ENCODE peak calls at places on chromosomes 6 and 20, in four cellular contexts. W is stomach, S is suprapubic skin, J is ovary. K is an unnamed sample.
A peak's percentile ranks its signal among the peaks of the same experiment; 100 is the strongest.

GRCh38 chr6:19723533-19723932 is 113.6 kb upstream of the ID4 start:
- DNase-seq in J (no peak), W (no peak), S (no peak), K (no peak)

GRCh38 chr6:163474581-163474980 is 60.1 kb downstream of the QKI start:
- DNase-seq in S (no peak), J (no peak), W (no peak), K (no peak)

GRCh38 chr20:35187584-35188190 is 15.8 kb downstream of the PROCR start:
- DNase-seq in W (no peak), J (no peak), S (no peak), K (no peak)

GRCh38 chr6:120996340-120996739 is 337.9 kb downstream of the TBC1D32 start:
- DNase-seq in W (no peak), J (no peak), S (no peak), K (no peak)

GRCh38 chr6:30914854-30915590 is 984 bp downstream of the VARS2 start:
- DNase-seq in W (no peak), S (no peak), J (peak; percentile 45), K (no peak)

GRCh38 chr20:32332614-32333013 is 25.5 kb upstream of the ASXL1 start:
- DNase-seq in W (peak; percentile 60), S (no peak), J (no peak), K (no peak)

GRCh38 chr6:56359201-56359899 is 112.0 kb upstream of the COL21A1 start:
- DNase-seq in S (peak; percentile 80), J (peak; percentile 43), W (peak; percentile 70), K (peak; percentile 89)

GRCh38 chr20:16518068-16518783 is 55.0 kb downstream of the KIF16B start:
- DNase-seq in J (no peak), S (no peak), W (peak; percentile 52), K (peak; percentile 63)

GRCh38 chr6:31639449-31639861 is 13.0 kb downstream of the BAG6 start:
- DNase-seq in W (no peak), J (no peak), S (no peak), K (no peak)

GRCh38 chr6:11163932-11164331 is 52.4 kb upstream of the ERVFRD-1 start:
- DNase-seq in J (no peak), W (no peak), S (no peak), K (no peak)

GRCh38 chr6:156943816-156944215 is 166.6 kb downstream of the ARID1B start:
- DNase-seq in S (no peak), W (no peak), J (no peak), K (no peak)

GRCh38 chr6:5497896-5498578 is 236.7 kb downstream of the FARS2 start:
- DNase-seq in S (no peak), J (no peak), W (no peak), K (no peak)

GRCh38 chr20:39144757-39145156 is 182.6 kb downstream of the DHX35 start:
- DNase-seq in J (no peak), W (no peak), S (no peak), K (no peak)

GRCh38 chr6:39772559-39773283 is 19.5 kb upstream of the DAAM2 start:
- DNase-seq in J (no peak), S (no peak), W (no peak), K (no peak)

DNA sequence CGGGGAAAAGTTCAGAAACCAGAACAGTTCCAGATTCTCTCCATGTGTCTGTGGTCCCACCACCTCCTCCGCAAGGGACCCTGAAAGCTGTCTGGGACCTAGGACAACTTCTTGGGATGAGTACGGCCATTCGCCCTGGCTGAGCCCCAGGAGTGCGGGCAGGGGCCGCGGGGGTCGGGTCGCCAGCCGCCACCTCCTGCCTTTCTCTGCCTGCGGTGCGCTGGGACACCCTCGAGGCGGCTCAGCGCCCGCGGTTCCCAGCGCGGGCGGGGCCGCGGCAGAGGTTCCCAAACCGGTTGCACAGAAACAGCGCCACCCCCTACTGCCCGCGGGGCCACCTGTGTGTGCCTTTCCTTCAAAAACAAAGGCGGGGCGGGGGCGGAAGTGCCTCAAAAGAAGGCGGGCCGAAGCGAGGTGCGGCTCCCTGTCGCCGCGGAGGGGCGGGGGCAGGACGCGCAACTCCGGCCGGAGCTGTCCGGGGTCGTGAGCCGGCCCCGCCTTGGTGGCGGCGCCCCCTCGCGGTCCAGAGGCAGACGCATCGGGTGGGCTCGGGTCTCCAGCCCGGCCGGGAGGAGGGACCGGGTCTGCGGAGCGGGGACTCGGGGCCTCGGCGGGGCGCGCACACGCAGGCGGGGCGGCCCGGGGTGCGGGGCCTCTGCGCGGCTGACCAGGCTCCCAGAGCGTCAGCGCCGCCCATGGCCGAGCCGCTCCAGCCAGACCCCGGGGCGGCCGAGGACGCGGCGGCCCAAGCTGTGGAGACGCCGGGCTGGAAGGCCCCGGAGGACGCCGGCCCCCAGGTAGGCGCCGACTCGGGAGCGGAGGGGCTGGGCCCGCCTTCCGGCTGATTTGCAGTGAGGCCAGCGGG is at the start of gene HEBP2:
- DNase-seq in W (peak; percentile 97), J (peak; percentile 91), S (peak; percentile 97), K (peak; percentile 91)
- TF ChIP-seq EP300 in W (no peak), J (no peak), S (no peak), K (no peak)

DNA sequence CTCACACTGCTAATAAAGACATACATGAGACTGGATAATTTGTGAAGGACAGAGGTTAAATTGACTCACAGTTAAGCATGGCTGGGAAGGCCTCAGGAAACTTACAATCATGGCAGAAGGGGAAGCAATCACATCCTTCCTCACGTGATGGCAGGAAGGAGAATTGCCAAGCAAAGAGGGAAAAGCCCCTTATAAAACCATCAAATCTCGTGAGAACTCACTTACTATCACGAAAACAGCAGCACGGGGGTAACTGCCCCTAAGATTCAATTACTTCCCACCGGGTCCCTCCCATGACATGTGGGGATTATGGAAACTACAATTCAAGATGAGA is 106.8 kb downstream of the FYN start:
- DNase-seq in J (no peak), W (no peak), S (no peak), K (no peak)
- H3K4me1 ChIP-seq in J (peaks cover 9% of the 10 kb centered on the region), W (peaks cover 51% of the 10 kb centered on the region), S (peaks cover 13% of the 10 kb centered on the region), K (peaks cover 75% of the 10 kb centered on the region)

GRCh38 chr6:83770910-83771309 is 62.0 kb upstream of the SNAP91 start:
- DNase-seq in S (no peak), J (no peak), W (no peak), K (no peak)
- TF ChIP-seq EP300 in S (no peak), J (no peak), W (no peak), K (no peak)

GRCh38 chr6:13396241-13396792 is 68.0 kb upstream of the TBC1D7 start:
- DNase-seq in S (no peak), J (no peak), W (no peak), K (no peak)
- H3K4me1 ChIP-seq in S (peaks cover 20% of the 10 kb centered on the region), J (peaks cover 3% of the 10 kb centered on the region), W (peaks cover 42% of the 10 kb centered on the region), K (peaks cover 9% of the 10 kb centered on the region)

DNA sequence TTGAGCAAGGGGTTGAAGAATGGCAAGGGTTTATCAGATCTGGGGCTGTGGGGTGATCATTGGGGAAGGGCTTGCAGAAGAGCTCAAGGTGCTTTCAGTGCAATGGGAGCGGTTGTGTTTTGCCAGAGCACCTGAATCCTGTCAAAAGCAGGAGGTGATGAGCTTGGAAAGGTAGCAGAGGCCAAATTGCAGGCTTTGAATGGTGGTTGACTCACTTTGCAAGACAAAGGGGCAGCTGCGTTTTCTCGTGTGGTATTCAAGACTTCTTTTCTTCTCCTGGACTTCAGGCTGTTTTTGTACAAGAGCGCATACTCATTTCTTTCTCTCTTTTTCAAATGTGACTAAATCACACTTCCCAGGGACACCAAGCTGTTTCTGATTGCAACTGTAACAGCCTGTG is 32.3 kb downstream of the GHRH start:
- DNase-seq in S (no peak), W (no peak), J (no peak), K (no peak)
- TF ChIP-seq EP300 in S (no peak), W (no peak), J (no peak), K (no peak)

DNA sequence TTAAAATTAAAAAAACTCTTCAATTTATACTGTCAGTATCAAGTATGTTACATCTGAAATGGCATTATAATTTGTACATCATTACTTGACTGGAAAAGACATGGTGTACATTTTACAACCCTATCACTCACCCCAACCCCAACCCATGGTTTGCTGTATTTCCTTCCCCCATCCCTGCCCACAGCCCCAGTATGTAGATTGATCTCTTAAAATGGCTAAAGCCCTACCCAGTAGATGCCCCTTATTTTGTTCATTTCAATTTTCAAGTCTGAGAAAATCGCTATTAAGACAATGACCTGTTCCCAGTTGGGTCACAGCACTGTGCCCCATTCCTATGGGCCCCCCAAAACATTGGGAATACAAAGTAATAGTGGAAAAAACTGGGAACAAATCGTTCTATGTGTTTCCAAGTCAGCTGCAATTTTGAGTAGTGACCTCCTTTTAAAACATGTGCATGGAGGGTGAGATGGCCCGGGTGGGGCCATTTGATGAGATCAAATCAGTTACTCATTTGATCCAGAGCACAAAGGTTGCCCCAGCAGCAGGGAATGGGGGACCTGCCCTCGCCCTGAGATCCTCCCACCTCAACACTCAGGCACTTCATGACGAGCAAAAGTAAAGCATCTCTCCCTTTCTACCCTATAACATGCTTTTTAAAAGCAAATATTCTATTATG is 13.3 kb downstream of the EZR start:
- DNase-seq in W (peak; percentile 25), J (no peak), S (no peak), K (no peak)
- H3K4me1 ChIP-seq in W (peaks cover 84% of the 10 kb centered on the region), J (peaks cover 7% of the 10 kb centered on the region), S (peaks cover 66% of the 10 kb centered on the region), K (peaks cover 13% of the 10 kb centered on the region)